ENCODE peak calls at places on chromosome 12, in five cellular contexts. N is A673; Y is left ventricle myocardium inferior; P is BE2C; D is CD8-positive, alpha-beta memory T cell. B is an unnamed sample. For H3K36me3 and H3K9me3, the result is how much of the 10 kb centered on the place peaks cover.

GRCh38 chr12:109523071-109523470 is 45.6 kb downstream of the UBE3B start:
- DNase-seq in N (no peak), D (no peak), P (peak), Y (peak), B (no peak)

GRCh38 chr12:65637150-65637549 is 187.1 kb upstream of the HMGA2 start:
- DNase-seq in Y (no peak), D (no peak), P (no peak), N (no peak), B (no peak)

GRCh38 chr12:96108321-96108720 is 72.9 kb upstream of the LTA4H start:
- DNase-seq in N (no peak), P (no peak), Y (peak), D (no peak), B (no peak)

GRCh38 chr12:89082354-89082753 is 269.9 kb downstream of the DUSP6 start:
- DNase-seq in N (peak), P (no peak), D (no peak), Y (no peak), B (no peak)

GRCh38 chr12:41545761-41546160 is 357.6 kb downstream of the PDZRN4 start:
- DNase-seq in N (no peak), P (no peak), Y (no peak), D (no peak), B (no peak)

GRCh38 chr12:107558141-107558815 is 127.3 kb upstream of the PWP1 start:
- DNase-seq in Y (no peak), N (no peak), P (no peak), D (no peak), B (no peak)

GRCh38 chr12:48856379-48856778 is 4.4 kb upstream of the DDX23 start:
- DNase-seq in Y (no peak), P (no peak), D (no peak), N (no peak), B (no peak)

GRCh38 chr12:128205758-128206157 is 61.2 kb upstream of the TMEM132C start:
- DNase-seq in D (no peak), N (no peak), Y (no peak), P (no peak), B (no peak)

GRCh38 chr12:41846718-41847117 is 298.0 kb downstream of the GXYLT1 start:
- DNase-seq in P (no peak), Y (no peak), N (no peak), D (no peak), B (no peak)

GRCh38 chr12:1217191-1217949 is 226.3 kb downstream of the ERC1 start:
- DNase-seq in P (no peak), D (no peak), N (peak), Y (no peak), B (no peak)

GRCh38 chr12:52235001-52235760 is 2.1 kb downstream of the KRT7 start:
- DNase-seq in N (no peak), Y (no peak), D (no peak), P (no peak), B (no peak)

GRCh38 chr12:12735301-12735700 is 18.1 kb downstream of the CDKN1B start:
- DNase-seq in Y (no peak), P (no peak), N (no peak), D (no peak), B (peak)

GRCh38 chr12:83808591-83808990 is 1104.0 kb downstream of the SLC6A15 start:
- DNase-seq in N (no peak), P (no peak), Y (no peak), D (no peak), B (no peak)

GRCh38 chr12:27063250-27063851 is 19.0 kb downstream of the C12orf71 start:
- DNase-seq in Y (no peak), P (no peak), D (no peak), N (no peak), B (no peak)

GRCh38 chr12:27619308-27619707 is 76.9 kb upstream of the REP15 start:
- DNase-seq in P (no peak), D (no peak), N (peak), Y (no peak), B (peak)

GRCh38 chr12:48782457-48783395 is 6.2 kb downstream of the ADCY6 start:
- DNase-seq in P (no peak), D (no peak), N (no peak), Y (no peak), B (no peak)

GRCh38 chr12:6377667-6377994 is 2.3 kb upstream of the SCNN1A start:
- DNase-seq in D (no peak), N (no peak), P (no peak), Y (no peak), B (peak)

GRCh38 chr12:60266381-60266852 is 670.6 kb downstream of the SLC16A7 start:
- DNase-seq in N (no peak), P (no peak), D (no peak), Y (no peak), B (no peak)

GRCh38 chr12:57181561-57182155 is 34.2 kb upstream of the LRP1-AS start:
- DNase-seq in N (no peak), P (no peak), D (no peak), Y (no peak), B (no peak)

GRCh38 chr12:57180321-57180989 is 33.0 kb upstream of the LRP1-AS start:
- DNase-seq in D (no peak), P (no peak), N (no peak), Y (no peak), B (no peak)

GRCh38 chr12:57178213-57178612 is 30.8 kb upstream of the LRP1-AS start:
- DNase-seq in D (no peak), N (no peak), P (no peak), Y (no peak), B (no peak)

GRCh38 chr12:57181072-57181471 is 33.7 kb upstream of the LRP1-AS start:
- DNase-seq in Y (no peak), D (no peak), N (no peak), P (no peak), B (no peak)

DNA sequence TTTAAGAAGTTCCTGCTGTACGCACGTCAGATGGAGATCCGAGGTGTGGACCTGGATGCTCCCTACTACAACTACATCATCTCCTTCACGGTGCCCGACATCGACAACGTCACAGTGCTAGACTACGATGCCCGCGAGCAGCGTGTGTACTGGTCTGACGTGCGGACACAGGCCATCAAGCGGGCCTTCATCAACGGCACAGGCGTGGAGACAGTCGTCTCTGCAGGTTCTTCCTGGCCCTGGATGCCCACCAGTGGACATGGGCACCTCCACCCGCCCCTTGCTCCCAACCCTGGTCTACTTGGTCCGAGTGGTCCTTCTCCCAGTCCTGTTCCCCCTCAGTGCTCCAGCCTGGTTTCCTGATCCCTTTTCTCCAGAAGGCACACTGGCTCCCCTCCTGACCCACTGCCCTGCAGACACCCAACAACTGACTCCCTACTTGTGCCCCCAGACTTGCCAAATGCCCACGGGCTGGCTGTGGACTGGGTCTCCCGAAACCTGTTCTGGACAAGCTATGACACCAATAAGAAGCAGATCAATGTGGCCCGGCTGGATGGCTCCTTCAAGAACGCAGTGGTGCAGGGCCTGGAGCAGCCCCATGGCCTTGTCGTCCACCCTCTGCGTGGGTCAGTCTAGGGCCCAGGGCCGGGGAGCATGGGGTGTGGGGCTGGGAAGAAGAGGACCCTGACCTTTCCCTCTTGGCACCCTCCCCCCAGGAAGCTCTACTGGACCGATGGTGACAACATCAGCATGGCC is 32.1 kb upstream of the LRP1-AS start:
- DNase-seq in N (no peak), D (no peak), Y (no peak), P (no peak), B (no peak)
- H3K36me3 ChIP-seq in N (under half), D (under half), Y (half or more), P (under half), B (half or more)

GRCh38 chr12:133215724-133216123 is 20.0 kb downstream of the ANHX start:
- DNase-seq in N (no peak), Y (no peak), P (no peak), D (no peak), B (no peak)
- H3K9me3 ChIP-seq in N (under half), Y (half or more), P (under half), D (under half), B (under half)

GRCh38 chr12:121956041-121956341 is 37.6 kb downstream of the CFAP251 start:
- DNase-seq in P (no peak), D (no peak), N (no peak), Y (no peak), B (no peak)

GRCh38 chr12:121961195-121961879 is 42.9 kb downstream of the CFAP251 start:
- DNase-seq in D (no peak), Y (no peak), N (no peak), P (no peak), B (no peak)

GRCh38 chr12:121957831-121958515 is 39.6 kb downstream of the CFAP251 start:
- DNase-seq in Y (no peak), N (no peak), D (no peak), P (no peak), B (no peak)

GRCh38 chr12:121960541-121960940 is 42.1 kb downstream of the CFAP251 start:
- DNase-seq in N (no peak), P (no peak), D (no peak), Y (no peak), B (no peak)

DNA sequence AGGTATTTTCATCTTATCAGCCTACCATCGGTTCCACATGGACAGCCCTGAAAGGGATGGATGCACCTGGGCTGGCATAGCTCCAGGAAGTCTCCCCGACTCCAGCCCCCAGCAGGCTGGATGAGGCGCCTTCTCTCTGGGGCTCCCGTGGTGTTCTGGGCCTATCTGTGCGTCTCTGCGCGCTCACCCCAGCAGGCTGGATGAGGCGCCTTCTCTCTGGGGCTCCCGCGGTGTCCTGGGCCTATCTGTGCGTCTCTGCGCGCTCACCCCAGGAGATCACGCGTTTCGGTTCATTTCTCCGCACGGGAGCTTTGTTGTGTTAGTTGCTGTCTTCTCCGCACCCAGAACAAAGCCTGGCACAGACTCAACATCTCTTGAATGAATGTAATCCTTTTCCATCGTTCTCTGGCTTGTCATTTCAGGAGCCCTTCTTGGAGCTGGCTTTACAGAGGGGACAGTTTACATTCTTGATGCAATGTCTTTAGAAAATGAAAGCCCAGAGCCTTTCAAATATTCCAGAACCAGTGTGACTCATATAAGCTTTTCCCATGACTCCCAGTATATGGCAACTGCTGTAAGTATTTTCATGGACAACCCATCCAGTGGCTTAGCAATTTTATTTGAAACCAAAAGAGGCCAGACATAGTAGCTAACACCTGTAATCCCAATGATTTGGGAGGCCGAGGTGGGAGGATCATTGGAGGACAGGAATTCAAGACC is 40.3 kb downstream of the CFAP251 start:
- DNase-seq in N (peak), P (no peak), D (no peak), Y (no peak), B (no peak)
- H3K4me3 ChIP-seq in N (no peak), P (no peak), D (no peak), Y (no peak), B (no peak)

DNA sequence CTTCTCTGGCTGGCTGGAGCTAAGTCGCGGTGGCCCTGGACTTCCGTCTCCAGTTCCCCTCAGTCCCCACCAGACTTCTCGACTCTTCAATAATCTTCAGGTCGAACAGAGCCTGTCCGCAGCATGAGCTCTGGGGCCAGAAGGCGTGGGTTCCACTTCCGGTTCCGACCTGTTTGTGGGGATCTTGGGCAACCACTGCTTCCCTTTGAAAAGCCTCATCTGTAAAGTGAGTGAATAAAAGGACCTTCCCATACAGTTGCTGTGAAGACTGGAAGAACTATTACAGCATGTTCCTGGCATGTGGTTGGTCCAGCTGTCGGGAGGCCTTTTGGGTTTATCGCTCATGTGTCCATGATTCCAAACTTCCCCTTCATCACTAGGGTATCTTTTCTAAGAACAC is 19.4 kb downstream of the ADGRD1 start:
- DNase-seq in P (no peak), D (no peak), N (no peak), Y (peak), B (no peak)
- H3K36me3 ChIP-seq in P (under half), D (under half), N (under half), Y (under half), B (under half)

DNA sequence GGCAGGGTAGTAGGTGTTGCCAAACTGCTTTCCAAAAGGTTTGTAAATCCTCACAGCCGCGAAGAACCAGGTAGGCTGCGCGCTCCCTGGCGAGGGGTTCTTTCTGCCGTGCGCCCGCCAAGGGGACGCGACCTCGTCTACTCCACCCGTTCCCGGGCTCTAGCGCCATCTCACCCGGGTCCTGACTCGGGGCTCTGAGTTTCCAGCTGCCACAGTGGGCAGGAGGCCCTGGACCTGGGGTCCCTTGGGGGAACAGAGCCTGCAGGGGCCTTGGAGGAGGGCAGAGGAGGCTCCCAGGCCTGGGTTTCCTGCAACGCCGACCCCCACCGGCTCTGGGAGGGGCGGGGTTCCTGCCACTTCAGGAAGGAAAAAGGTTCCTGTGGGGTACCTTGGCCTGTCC is 706 bp downstream of the ANHX start:
- DNase-seq in D (no peak), Y (no peak), P (no peak), N (no peak), B (no peak)
- H3K9me3 ChIP-seq in D (under half), Y (under half), P (under half), N (under half), B (under half)

DNA sequence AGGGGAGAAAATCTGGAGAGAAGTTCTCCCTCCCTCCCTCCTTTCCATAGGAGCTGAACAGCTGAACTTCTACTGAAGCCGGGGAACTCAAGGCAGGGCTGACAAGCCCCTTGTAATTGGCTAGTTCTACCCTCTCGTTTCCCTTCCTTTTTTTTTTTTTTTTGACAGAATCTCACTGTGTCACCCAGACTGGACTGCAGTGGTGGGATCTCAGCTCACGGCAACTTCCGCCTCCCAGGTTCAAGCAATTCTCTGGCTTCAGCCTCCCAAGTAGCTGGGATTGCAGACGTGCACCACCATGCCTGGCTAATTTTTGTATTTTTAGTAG is 13.0 kb upstream of the TESC start:
- DNase-seq in D (no peak), Y (no peak), N (no peak), P (no peak), B (no peak)
- H3K4me3 ChIP-seq in D (no peak), Y (no peak), N (no peak), P (no peak), B (no peak)

DNA sequence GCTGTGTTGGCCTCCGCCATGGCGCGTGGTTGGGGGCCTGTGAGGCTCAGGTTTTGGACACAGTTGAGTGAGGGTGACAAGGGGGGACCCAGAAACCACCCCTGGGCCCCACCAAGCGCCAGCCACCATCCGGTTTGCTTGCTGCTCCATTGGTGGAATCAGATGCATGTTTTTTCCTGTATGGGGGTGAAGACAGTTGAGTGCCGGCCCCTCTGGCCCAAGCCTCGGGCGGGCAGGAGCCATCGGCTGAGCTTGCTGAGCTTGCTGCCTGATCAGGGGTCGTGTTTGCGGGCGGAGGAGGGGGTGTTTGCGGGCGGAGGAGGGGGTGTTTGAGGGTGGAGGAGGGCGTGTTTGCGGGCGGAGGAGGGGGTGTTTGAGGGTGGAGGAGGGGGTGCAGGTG is 6.4 kb downstream of the PGAM5 start:
- DNase-seq in N (no peak), D (no peak), Y (no peak), P (no peak), B (no peak)
- H3K36me3 ChIP-seq in N (half or more), D (under half), Y (half or more), P (half or more), B (half or more)

DNA sequence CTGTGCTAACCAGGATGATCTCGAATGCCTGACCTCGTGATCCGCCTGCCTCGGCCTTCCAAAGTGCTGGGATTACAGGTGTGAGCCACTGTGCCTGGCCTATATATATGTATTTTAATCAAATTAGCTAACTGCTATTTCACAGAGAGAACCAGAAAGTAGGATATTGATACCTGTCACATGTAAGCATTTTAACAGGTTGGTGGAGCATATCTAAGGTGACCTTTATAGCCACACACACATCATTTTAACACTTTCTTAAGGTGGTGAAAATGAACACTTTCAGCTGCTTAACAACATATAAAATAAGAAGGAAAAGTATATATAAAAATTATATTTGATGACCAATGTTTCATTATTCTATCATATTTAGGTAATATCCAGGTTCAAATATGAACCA is 57.0 kb upstream of the ATF7IP start:
- DNase-seq in D (no peak), Y (no peak), P (no peak), N (no peak), B (no peak)
- H3K9me3 ChIP-seq in D (under half), Y (under half), P (under half), N (under half), B (under half)

GRCh38 chr12:121537814-121538698 is 42.8 kb downstream of the KDM2B start:
- DNase-seq in D (peak), Y (no peak), P (peak), N (peak), B (no peak)
- H3K4me3 ChIP-seq in D (peak), Y (peak), P (peak), N (peak), B (peak)